ENCODE peak calls at places on chromosomes 7 and 10, in eight cellular contexts. F is stimulated activated CD4-positive, alpha-beta T cell treated with anti-CD3 and anti-CD28 coated beads, Interleukin-4, amount 100 ng/mL, for 4 hours; N is cardiac muscle cell; I is adrenal gland; J is caudate nucleus; R is iris pigment epithelial cell; Q is upper lobe of right lung; K is mesenchymal stem cell. W is an unnamed sample.

GRCh38 chr10:132064771-132065437 is 842 bp upstream of the JAKMIP3 start:
- DNase-seq in F (no peak), N (peak; percentile 5), I (no peak), J (no peak), R (no peak), Q (peak; percentile 52), K (no peak), W (no peak)

GRCh38 chr7:23183279-23184012 is 1.6 kb downstream of the NUP42 start:
- DNase-seq in F (no peak), N (no peak), I (no peak), J (no peak), R (no peak), Q (no peak), K (no peak), W (no peak)

GRCh38 chr7:138918176-138918575 is 63.0 kb downstream of the KIAA1549 start:
- DNase-seq in F (no peak), N (no peak), I (no peak), J (no peak), R (no peak), Q (no peak), K (no peak), W (no peak)

GRCh38 chr10:132225849-132226205 is 39.1 kb downstream of the DPYSL4 start:
- DNase-seq in F (no peak), N (no peak), I (no peak), J (no peak), R (no peak), Q (no peak), K (no peak), W (no peak)

GRCh38 chr10:63430091-63430998 is 35.4 kb downstream of the JMJD1C start:
- DNase-seq in F (no peak), N (no peak), I (no peak), J (no peak), R (peak; percentile 84), Q (no peak), K (peak; percentile 90), W (no peak)

GRCh38 chr7:100865971-100866720 is 1.0 kb upstream of the TRIP6 start:
- DNase-seq in F (peak; percentile 36), N (no peak), I (peak; percentile 89), J (peak; percentile 84), R (no peak), Q (peak; percentile 93), K (no peak), W (peak; percentile 85)

GRCh38 chr7:79789584-79790345 is 336.3 kb upstream of the MAGI2 start:
- DNase-seq in F (no peak), N (no peak), I (no peak), J (no peak), R (peak; percentile 86), Q (no peak), K (no peak), W (no peak)

GRCh38 chr10:43220971-43221418 is 45.9 kb downstream of the RASGEF1A start:
- DNase-seq in F (no peak), N (no peak), I (no peak), J (no peak), R (no peak), Q (peak; percentile 21), K (no peak), W (peak; percentile 9)

GRCh38 chr7:34776748-34777358 is 118.8 kb downstream of the NPSR1 start:
- DNase-seq in F (no peak), N (no peak), I (no peak), J (no peak), R (no peak), Q (no peak), K (no peak), W (no peak)

GRCh38 chr10:98097611-98098010 is 36.8 kb upstream of the R3HCC1L start:
- DNase-seq in F (no peak), N (no peak), I (no peak), J (no peak), R (no peak), Q (no peak), K (no peak), W (no peak)

GRCh38 chr7:106485031-106485551 is 175.9 kb downstream of the CCDC71L start:
- DNase-seq in F (no peak), N (no peak), I (no peak), J (no peak), R (peak; percentile 86), Q (no peak), K (peak; percentile 93), W (no peak)

GRCh38 chr10:11742779-11743298 is 657 bp downstream of the ECHDC3 start:
- DNase-seq in F (no peak), N (no peak), I (no peak), J (no peak), R (no peak), Q (peak; percentile 78), K (no peak), W (peak; percentile 61)

GRCh38 chr10:18594574-18595156 is 56.7 kb downstream of the NSUN6 start:
- DNase-seq in F (peak; percentile 2), N (peak; percentile 23), I (no peak), J (no peak), R (peak; percentile 25), Q (no peak), K (no peak), W (no peak)

GRCh38 chr10:79349766-79350406 is 2.6 kb downstream of the PPIF start:
- DNase-seq in F (no peak), N (peak; percentile 91), I (no peak), J (no peak), R (no peak), Q (no peak), K (no peak), W (no peak)

GRCh38 chr7:151472644-151473380 is 32.9 kb upstream of the CRYGN start:
- DNase-seq in F (no peak), N (no peak), I (no peak), J (no peak), R (peak; percentile 52), Q (no peak), K (no peak), W (no peak)

GRCh38 chr7:142714375-142714774 is 34.9 kb upstream of the PRSS1 start:
- DNase-seq in F (no peak), N (no peak), I (no peak), J (no peak), R (no peak), Q (no peak), K (no peak), W (no peak)

GRCh38 chr7:51224811-51225581 is 91.6 kb downstream of the COBL start:
- DNase-seq in F (no peak), N (no peak), I (no peak), J (peak; percentile 44), R (no peak), Q (peak; percentile 75), K (no peak), W (no peak)

GRCh38 chr7:1255817-1256340 is 23.2 kb downstream of the UNCX start:
- DNase-seq in F (no peak), N (no peak), I (no peak), J (no peak), R (no peak), Q (no peak), K (no peak), W (no peak)

GRCh38 chr10:92054807-92055206 is 131.2 kb downstream of the BTAF1 start:
- DNase-seq in F (no peak), N (no peak), I (no peak), J (no peak), R (no peak), Q (no peak), K (no peak), W (no peak)

GRCh38 chr10:123986736-123987135 is 95.1 kb upstream of the CPXM2 start:
- DNase-seq in F (no peak), N (no peak), I (no peak), J (no peak), R (no peak), Q (no peak), K (no peak), W (no peak)

W was measured in left cardiac atrium.